ENCODE peak calls at places on chromosomes 4 and X, in four cellular contexts. One of them, this sample, is unnamed.

GRCh38 chrX:16484338-16484737 is 165.6 kb upstream of the S100G start:
- DNase-seq in suprapubic skin: no peak
- DNase-seq in cardiac muscle cell: peak; percentile 73
- DNase-seq in breast epithelium: no peak
- DNase-seq in this sample: no peak

GRCh38 chr4:56302775-56303174 is 84.5 kb downstream of the AASDH start:
- DNase-seq in breast epithelium: no peak
- DNase-seq in cardiac muscle cell: no peak
- DNase-seq in suprapubic skin: no peak
- DNase-seq in this sample: no peak

GRCh38 chrX:1244164-1245076 is 24.2 kb upstream of the CSF2RA start:
- DNase-seq in suprapubic skin: no peak
- DNase-seq in breast epithelium: no peak
- DNase-seq in cardiac muscle cell: no peak
- DNase-seq in this sample: peak; percentile 24

GRCh38 chrX:34521563-34521962 is 135.5 kb downstream of the TMEM47 start:
- DNase-seq in suprapubic skin: no peak
- DNase-seq in cardiac muscle cell: no peak
- DNase-seq in breast epithelium: no peak
- DNase-seq in this sample: no peak

GRCh38 chr4:128600410-128600809 is 209.1 kb upstream of the JADE1 start:
- DNase-seq in breast epithelium: no peak
- DNase-seq in cardiac muscle cell: peak; percentile 80
- DNase-seq in suprapubic skin: no peak
- DNase-seq in this sample: no peak

GRCh38 chr4:23762551-23762950 is 127.3 kb downstream of the PPARGC1A start:
- DNase-seq in breast epithelium: no peak
- DNase-seq in suprapubic skin: no peak
- DNase-seq in cardiac muscle cell: no peak
- DNase-seq in this sample: no peak

GRCh38 chr4:90543419-90544170 is 416.4 kb downstream of the CCSER1 start:
- DNase-seq in suprapubic skin: no peak
- DNase-seq in breast epithelium: no peak
- DNase-seq in cardiac muscle cell: no peak
- DNase-seq in this sample: no peak

GRCh38 chr4:83267121-83267834 is 17.3 kb downstream of the COQ2 start:
- DNase-seq in cardiac muscle cell: peak; percentile 94
- DNase-seq in suprapubic skin: no peak
- DNase-seq in breast epithelium: no peak
- DNase-seq in this sample: no peak

GRCh38 chrX:53239474-53239873 is 14.5 kb upstream of the KDM5C start:
- DNase-seq in suprapubic skin: no peak
- DNase-seq in cardiac muscle cell: no peak
- DNase-seq in breast epithelium: no peak
- DNase-seq in this sample: peak; percentile 11

GRCh38 chr4:52907510-52907909 is 45.4 kb downstream of the RASL11B start:
- DNase-seq in breast epithelium: no peak
- DNase-seq in suprapubic skin: no peak
- DNase-seq in cardiac muscle cell: no peak
- DNase-seq in this sample: no peak

GRCh38 chr4:171594293-171594692 is 218.9 kb upstream of the GALNTL6 start:
- DNase-seq in suprapubic skin: no peak
- DNase-seq in cardiac muscle cell: no peak
- DNase-seq in breast epithelium: no peak
- DNase-seq in this sample: no peak

GRCh38 chrX:49058794-49059193 is at the start of gene CCDC120:
- DNase-seq in cardiac muscle cell: no peak
- DNase-seq in suprapubic skin: no peak
- DNase-seq in breast epithelium: peak; percentile 52
- DNase-seq in this sample: peak; percentile 59

GRCh38 chrX:49054073-49054762 is 4.6 kb upstream of the CCDC120 start:
- DNase-seq in suprapubic skin: no peak
- DNase-seq in cardiac muscle cell: no peak
- DNase-seq in breast epithelium: no peak
- DNase-seq in this sample: no peak

DNA sequence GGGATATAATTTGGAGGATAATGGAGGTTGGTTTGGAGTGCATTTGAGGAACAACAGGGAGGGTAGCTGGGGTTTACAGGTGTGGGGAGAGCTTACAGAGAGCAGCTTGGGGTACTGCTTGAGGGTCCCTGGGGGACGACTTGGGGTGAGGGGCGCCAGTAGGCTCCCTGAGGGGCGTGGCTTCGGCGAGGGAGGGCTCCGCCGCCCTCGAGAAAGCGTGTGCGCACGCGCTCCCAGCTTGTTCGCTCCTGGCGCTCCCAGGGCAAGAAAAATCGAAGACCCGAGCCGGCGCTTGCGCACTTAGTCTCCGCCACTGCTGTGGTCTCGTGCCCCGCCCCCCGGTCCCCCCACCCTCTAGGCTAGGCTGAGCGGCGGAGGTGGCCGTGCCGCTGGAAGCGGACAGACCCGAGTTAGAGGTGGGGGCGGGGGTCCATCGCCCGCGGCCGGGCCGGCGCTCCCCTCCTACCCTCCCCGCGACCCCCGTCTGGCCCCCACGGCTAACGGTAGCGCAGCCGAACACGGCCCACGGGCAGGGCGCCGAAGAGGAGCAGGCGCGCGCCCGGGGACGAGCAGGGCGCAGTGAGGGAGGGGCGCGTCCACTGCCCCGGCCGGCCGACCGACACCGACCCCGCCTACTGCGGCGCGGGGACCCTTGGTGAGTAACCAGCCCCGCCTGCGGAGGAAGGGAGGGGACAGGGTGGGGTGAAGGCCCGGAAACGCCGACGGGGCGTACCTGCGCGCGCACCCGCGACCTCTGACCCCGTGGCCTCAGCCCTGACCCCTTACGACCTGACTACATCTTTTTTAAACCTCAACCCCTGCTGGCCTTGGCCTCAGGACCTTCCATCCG is 5.4 kb upstream of the CCDC120 start:
- DNase-seq in cardiac muscle cell: peak; percentile 64
- DNase-seq in suprapubic skin: no peak
- DNase-seq in breast epithelium: no peak
- DNase-seq in this sample: peak; percentile 47
- H3K27ac ChIP-seq in cardiac muscle cell: peak overlapping the region; percentile 81
- H3K27ac ChIP-seq in suprapubic skin: peak overlapping the region; percentile 88
- H3K27ac ChIP-seq in breast epithelium: peak overlapping the region; percentile 93
- H3K27ac ChIP-seq in this sample: no peak overlapping the region

GRCh38 chr4:256492-256891 is 48.8 kb downstream of the ZNF732 start:
- DNase-seq in cardiac muscle cell: no peak
- DNase-seq in breast epithelium: no peak
- DNase-seq in suprapubic skin: no peak
- DNase-seq in this sample: no peak
- H3K9me3 ChIP-seq in cardiac muscle cell: peaks cover 20% of the 10 kb centered on the region
- H3K9me3 ChIP-seq in breast epithelium: peaks cover 63% of the 10 kb centered on the region
- H3K9me3 ChIP-seq in suprapubic skin: peaks cover 68% of the 10 kb centered on the region
- H3K9me3 ChIP-seq in this sample: no peaks in the 10 kb centered on the region

DNA sequence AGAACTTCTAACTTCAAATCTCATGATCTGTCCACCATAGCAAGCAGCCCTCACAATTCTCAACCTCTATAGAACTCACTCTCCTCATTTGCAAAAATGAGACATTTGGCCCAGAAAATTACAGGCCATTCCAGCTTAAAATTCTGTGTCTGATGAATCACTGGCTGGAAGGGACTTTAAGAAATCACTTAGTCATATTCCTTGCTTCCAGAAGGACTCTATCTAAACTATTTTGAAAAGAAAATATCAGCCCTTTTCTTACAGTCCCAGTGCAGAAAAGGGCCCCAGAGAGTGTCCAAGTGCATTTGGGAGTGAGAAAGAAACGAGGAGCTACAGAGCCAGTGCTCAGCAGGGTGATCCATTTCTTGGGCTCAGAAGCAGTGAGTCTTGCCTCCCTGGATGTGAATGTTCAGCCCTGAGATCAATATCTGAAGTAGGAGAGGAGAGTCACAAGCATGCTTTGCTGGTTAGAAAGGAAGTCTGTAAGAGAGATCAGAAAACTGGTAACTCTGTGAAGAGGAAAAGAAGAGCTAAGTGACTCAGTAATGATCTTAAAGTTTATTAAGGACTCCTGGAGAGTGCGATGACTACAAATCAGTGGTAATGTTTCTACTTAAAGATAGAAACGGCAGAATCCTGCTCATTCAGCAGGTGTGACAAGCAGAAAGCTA is 139.8 kb downstream of the PALLD start:
- DNase-seq in cardiac muscle cell: peak; percentile 81
- DNase-seq in suprapubic skin: no peak
- DNase-seq in breast epithelium: no peak
- DNase-seq in this sample: no peak
- H3K27ac ChIP-seq in cardiac muscle cell: peak overlapping the region; percentile 32
- H3K27ac ChIP-seq in suprapubic skin: peak overlapping the region; percentile 62
- H3K27ac ChIP-seq in breast epithelium: peak overlapping the region; percentile 33
- H3K27ac ChIP-seq in this sample: no peak overlapping the region

GRCh38 chrX:76802698-76803097 is 375.2 kb downstream of the MAGEE1 start:
- DNase-seq in suprapubic skin: no peak
- DNase-seq in cardiac muscle cell: no peak
- DNase-seq in breast epithelium: no peak
- DNase-seq in this sample: no peak
- H3K9me3 ChIP-seq in suprapubic skin: no peaks in the 10 kb centered on the region
- H3K9me3 ChIP-seq in cardiac muscle cell: no peaks in the 10 kb centered on the region
- H3K9me3 ChIP-seq in breast epithelium: peaks cover 4% of the 10 kb centered on the region
- H3K9me3 ChIP-seq in this sample: no peaks in the 10 kb centered on the region

DNA sequence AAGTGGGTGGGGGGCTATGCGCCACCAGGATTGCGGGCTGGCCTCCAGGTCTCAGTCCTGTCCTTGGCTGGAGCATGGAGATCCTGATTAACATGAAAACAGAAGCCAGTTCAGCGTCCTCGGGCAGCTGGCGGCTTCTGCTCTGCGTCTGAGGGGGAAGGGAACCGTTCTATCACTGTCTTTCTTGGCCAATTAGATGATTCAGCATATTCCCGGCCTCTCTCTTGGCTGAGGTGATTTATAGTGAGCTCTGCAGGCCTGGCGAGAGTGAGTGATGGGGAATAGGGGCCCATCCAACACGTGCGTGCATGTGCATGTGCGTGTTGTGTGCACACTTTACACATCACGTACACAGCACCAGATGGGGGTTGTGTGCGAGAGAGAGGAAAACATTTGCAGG is 145.8 kb upstream of the ATP6AP2 start:
- DNase-seq in cardiac muscle cell: peak; percentile 64
- DNase-seq in suprapubic skin: no peak
- DNase-seq in breast epithelium: no peak
- DNase-seq in this sample: no peak
- H3K27ac ChIP-seq in cardiac muscle cell: no peak overlapping the region
- H3K27ac ChIP-seq in suprapubic skin: no peak overlapping the region
- H3K27ac ChIP-seq in breast epithelium: no peak overlapping the region
- H3K27ac ChIP-seq in this sample: no peak overlapping the region

GRCh38 chr4:19256823-19257222 is 994.9 kb upstream of the SLIT2 start:
- DNase-seq in breast epithelium: no peak
- DNase-seq in suprapubic skin: no peak
- DNase-seq in cardiac muscle cell: no peak
- DNase-seq in this sample: peak; percentile 49

GRCh38 chr4:19259920-19260319 is 991.8 kb upstream of the SLIT2 start:
- DNase-seq in cardiac muscle cell: no peak
- DNase-seq in suprapubic skin: no peak
- DNase-seq in breast epithelium: no peak
- DNase-seq in this sample: no peak

DNA sequence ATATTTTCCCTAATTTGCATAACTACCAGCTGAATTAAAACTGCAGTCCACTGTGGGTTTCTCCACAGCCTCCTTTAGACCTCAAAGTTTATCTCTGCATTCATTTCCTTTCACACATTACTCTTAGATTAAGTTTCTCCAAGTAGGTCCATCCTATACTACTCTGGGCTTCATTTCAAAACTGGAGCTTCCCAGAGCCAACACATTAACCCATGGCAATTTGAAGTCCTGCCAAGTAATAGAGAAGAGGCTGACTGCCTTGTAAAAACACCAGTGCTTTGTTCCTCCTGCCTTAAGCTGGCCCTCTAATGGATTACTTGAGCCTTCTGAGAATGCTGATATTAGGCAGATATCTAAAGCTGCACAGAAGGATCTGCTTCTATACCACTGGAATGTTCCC is 997.2 kb upstream of the SLIT2 start:
- DNase-seq in suprapubic skin: no peak
- DNase-seq in breast epithelium: no peak
- DNase-seq in cardiac muscle cell: peak; percentile 88
- DNase-seq in this sample: no peak
- H3K9me3 ChIP-seq in suprapubic skin: peaks cover 5% of the 10 kb centered on the region
- H3K9me3 ChIP-seq in breast epithelium: no peaks in the 10 kb centered on the region
- H3K9me3 ChIP-seq in cardiac muscle cell: no peaks in the 10 kb centered on the region
- H3K9me3 ChIP-seq in this sample: no peaks in the 10 kb centered on the region

GRCh38 chr4:147846318-147847135 is 114.6 kb downstream of the ARHGAP10 start:
- DNase-seq in cardiac muscle cell: no peak
- DNase-seq in breast epithelium: no peak
- DNase-seq in suprapubic skin: no peak
- DNase-seq in this sample: no peak
- H3K27ac ChIP-seq in cardiac muscle cell: no peak overlapping the region
- H3K27ac ChIP-seq in breast epithelium: no peak overlapping the region
- H3K27ac ChIP-seq in suprapubic skin: no peak overlapping the region
- H3K27ac ChIP-seq in this sample: no peak overlapping the region

GRCh38 chr4:29014555-29014954 is 1705.6 kb upstream of the PCDH7 start:
- DNase-seq in suprapubic skin: no peak
- DNase-seq in breast epithelium: no peak
- DNase-seq in cardiac muscle cell: no peak
- DNase-seq in this sample: no peak
- H3K9me3 ChIP-seq in suprapubic skin: no peaks in the 10 kb centered on the region
- H3K9me3 ChIP-seq in breast epithelium: no peaks in the 10 kb centered on the region
- H3K9me3 ChIP-seq in cardiac muscle cell: no peaks in the 10 kb centered on the region
- H3K9me3 ChIP-seq in this sample: no peaks in the 10 kb centered on the region

GRCh38 chr4:113222006-113222405 is 172.6 kb downstream of the ANK2 start:
- DNase-seq in suprapubic skin: no peak
- DNase-seq in cardiac muscle cell: no peak
- DNase-seq in breast epithelium: no peak
- DNase-seq in this sample: no peak

GRCh38 chr4:113223001-113223400 is 173.5 kb downstream of the ANK2 start:
- DNase-seq in breast epithelium: no peak
- DNase-seq in suprapubic skin: no peak
- DNase-seq in cardiac muscle cell: no peak
- DNase-seq in this sample: no peak

GRCh38 chr4:113222431-113222979 is 173.1 kb downstream of the ANK2 start:
- DNase-seq in suprapubic skin: no peak
- DNase-seq in breast epithelium: no peak
- DNase-seq in cardiac muscle cell: no peak
- DNase-seq in this sample: no peak
- H3K27ac ChIP-seq in suprapubic skin: no peak overlapping the region
- H3K27ac ChIP-seq in breast epithelium: no peak overlapping the region
- H3K27ac ChIP-seq in cardiac muscle cell: no peak overlapping the region
- H3K27ac ChIP-seq in this sample: no peak overlapping the region

This sample was measured in MM.1S.